ENCODE peak calls at places on chromosome 20, in six cellular contexts. One of them, this sample, is unnamed. For H4K20me1, the result is how much of the 10 kb centered on the place peaks cover.

GRCh38 chr20:59938696-59939051 is 1.4 kb downstream of the PPP1R3D start:
- DNase-seq in HCT116: no peak
- DNase-seq in GM23338: no peak
- DNase-seq in H1: no peak
- DNase-seq in HepG2: no peak
- DNase-seq in GM12878: no peak
- DNase-seq in this sample: no peak

GRCh38 chr20:64077876-64078551 is 1.3 kb downstream of the RGS19 start:
- DNase-seq in HCT116: no peak
- DNase-seq in GM23338: peak
- DNase-seq in H1: no peak
- DNase-seq in HepG2: no peak
- DNase-seq in GM12878: no peak
- DNase-seq in this sample: no peak

GRCh38 chr20:50467618-50468373 is 42.4 kb upstream of the PTPN1 start:
- DNase-seq in HCT116: peak
- DNase-seq in GM23338: peak
- DNase-seq in H1: no peak
- DNase-seq in HepG2: peak
- DNase-seq in GM12878: no peak
- DNase-seq in this sample: peak

GRCh38 chr20:23668477-23668951 is 20.3 kb downstream of the CST4 start:
- DNase-seq in HCT116: peak
- DNase-seq in GM23338: peak
- DNase-seq in H1: peak
- DNase-seq in HepG2: peak
- DNase-seq in GM12878: no peak
- DNase-seq in this sample: peak

GRCh38 chr20:40930561-40930960 is 98.1 kb upstream of the TOP1 start:
- DNase-seq in HCT116: no peak
- DNase-seq in GM23338: no peak
- DNase-seq in H1: no peak
- DNase-seq in HepG2: no peak
- DNase-seq in GM12878: no peak
- DNase-seq in this sample: no peak

GRCh38 chr20:3661836-3662665 is 1.1 kb downstream of the GFRA4 start:
- DNase-seq in HCT116: no peak
- DNase-seq in GM23338: no peak
- DNase-seq in H1: no peak
- DNase-seq in HepG2: no peak
- DNase-seq in GM12878: no peak
- DNase-seq in this sample: no peak

GRCh38 chr20:2849529-2849928 is 9.0 kb downstream of the VPS16 start:
- DNase-seq in HCT116: no peak
- DNase-seq in GM23338: no peak
- DNase-seq in H1: no peak
- DNase-seq in HepG2: no peak
- DNase-seq in GM12878: no peak
- DNase-seq in this sample: no peak

GRCh38 chr20:53957421-53958172 is 112.8 kb downstream of the BCAS1 start:
- DNase-seq in HCT116: no peak
- DNase-seq in GM23338: peak
- DNase-seq in H1: no peak
- DNase-seq in HepG2: no peak
- DNase-seq in GM12878: no peak
- DNase-seq in this sample: peak

GRCh38 chr20:17822540-17823155 is 122.9 kb downstream of the BANF2 start:
- DNase-seq in HCT116: no peak
- DNase-seq in GM23338: no peak
- DNase-seq in H1: no peak
- DNase-seq in HepG2: no peak
- DNase-seq in GM12878: no peak
- DNase-seq in this sample: no peak

GRCh38 chr20:37407573-37408002 is 61.6 kb downstream of the SRC start:
- DNase-seq in HCT116: no peak
- DNase-seq in GM23338: no peak
- DNase-seq in H1: no peak
- DNase-seq in HepG2: peak
- DNase-seq in GM12878: no peak
- DNase-seq in this sample: no peak

GRCh38 chr20:47133809-47134456 is 222.6 kb downstream of the ZMYND8 start:
- DNase-seq in HCT116: no peak
- DNase-seq in GM23338: no peak
- DNase-seq in H1: no peak
- DNase-seq in HepG2: no peak
- DNase-seq in GM12878: no peak
- DNase-seq in this sample: no peak

GRCh38 chr20:23156842-23157423 is 70.8 kb upstream of the CD93 start:
- DNase-seq in HCT116: no peak
- DNase-seq in GM23338: no peak
- DNase-seq in H1: peak
- DNase-seq in HepG2: no peak
- DNase-seq in GM12878: no peak
- DNase-seq in this sample: no peak

GRCh38 chr20:37552415-37552814 is 24.7 kb upstream of the BLCAP start:
- DNase-seq in HCT116: no peak
- DNase-seq in GM23338: no peak
- DNase-seq in H1: no peak
- DNase-seq in HepG2: no peak
- DNase-seq in GM12878: no peak
- DNase-seq in this sample: no peak

GRCh38 chr20:57658447-57659130 is 38.4 kb upstream of the ZBP1 start:
- DNase-seq in HCT116: no peak
- DNase-seq in GM23338: no peak
- DNase-seq in H1: no peak
- DNase-seq in HepG2: no peak
- DNase-seq in GM12878: no peak
- DNase-seq in this sample: no peak

GRCh38 chr20:21286775-21287174 is 16.4 kb upstream of the XRN2 start:
- DNase-seq in HCT116: no peak
- DNase-seq in GM23338: no peak
- DNase-seq in H1: no peak
- DNase-seq in HepG2: peak
- DNase-seq in GM12878: no peak
- DNase-seq in this sample: peak

GRCh38 chr20:47821481-47822100 is 36.3 kb upstream of the SULF2 start:
- DNase-seq in HCT116: peak
- DNase-seq in GM23338: no peak
- DNase-seq in H1: no peak
- DNase-seq in HepG2: no peak
- DNase-seq in GM12878: no peak
- DNase-seq in this sample: no peak

GRCh38 chr20:956330-956951 is 40.3 kb upstream of the ANGPT4 start:
- DNase-seq in HCT116: peak
- DNase-seq in GM23338: peak
- DNase-seq in H1: peak
- DNase-seq in HepG2: peak
- DNase-seq in GM12878: peak
- DNase-seq in this sample: peak

GRCh38 chr20:4548552-4548951 is 173.2 kb upstream of the PRND start:
- DNase-seq in HCT116: no peak
- DNase-seq in GM23338: no peak
- DNase-seq in H1: no peak
- DNase-seq in HepG2: no peak
- DNase-seq in GM12878: no peak
- DNase-seq in this sample: no peak

GRCh38 chr20:23304616-23305015 is 46.0 kb upstream of the NXT1 start:
- DNase-seq in HCT116: no peak
- DNase-seq in GM23338: no peak
- DNase-seq in H1: no peak
- DNase-seq in HepG2: no peak
- DNase-seq in GM12878: no peak
- DNase-seq in this sample: no peak

GRCh38 chr20:47004179-47004578 is 109.5 kb downstream of the EYA2 start:
- DNase-seq in HCT116: no peak
- DNase-seq in GM23338: no peak
- DNase-seq in H1: no peak
- DNase-seq in HepG2: no peak
- DNase-seq in GM12878: no peak
- DNase-seq in this sample: no peak

GRCh38 chr20:46400828-46401477 is 5.5 kb downstream of the ELMO2 start:
- DNase-seq in HCT116: no peak
- DNase-seq in GM23338: peak
- DNase-seq in H1: no peak
- DNase-seq in HepG2: no peak
- DNase-seq in GM12878: no peak
- DNase-seq in this sample: peak

DNA sequence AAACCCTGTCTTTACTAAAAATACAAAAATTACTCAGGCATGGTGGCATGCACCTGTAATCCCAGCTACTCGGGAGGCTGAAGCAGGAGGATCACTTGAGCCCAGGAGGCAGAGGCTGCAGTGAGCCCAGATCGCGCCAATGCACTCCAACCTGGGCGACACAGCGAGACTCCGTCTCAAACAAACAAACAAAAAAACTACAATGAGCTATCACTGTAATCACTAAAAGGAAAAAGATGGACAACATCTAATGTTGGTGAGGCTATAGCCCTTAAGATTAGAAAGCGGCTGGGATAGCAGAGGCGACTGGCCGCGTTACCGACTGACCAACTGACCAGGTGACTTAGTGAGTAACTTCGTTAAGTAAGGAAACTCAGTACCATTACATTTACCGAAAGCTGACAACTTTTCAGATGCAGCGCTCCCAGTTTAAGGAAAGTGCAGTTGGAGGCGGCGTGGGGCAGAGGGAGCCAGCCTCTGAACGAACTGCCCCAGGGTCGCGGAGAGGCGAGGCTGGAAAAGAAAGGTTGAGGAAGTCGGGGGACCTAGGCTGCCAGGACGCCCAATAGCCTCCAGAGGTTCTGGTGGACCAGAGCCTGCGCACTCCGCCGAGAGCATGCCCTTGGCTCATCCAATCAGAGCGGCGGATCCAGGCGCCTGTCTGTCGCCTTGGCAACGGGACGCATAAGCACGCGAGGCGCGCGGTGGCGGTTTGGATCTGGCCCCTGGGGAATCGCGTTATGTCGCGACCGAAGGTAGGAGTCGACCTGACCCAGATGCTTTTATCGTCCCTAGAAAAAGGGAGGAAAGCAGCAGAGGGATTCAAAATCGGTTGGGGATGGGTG is 8.9 kb downstream of the TTLL9 start:
- DNase-seq in HCT116: peak
- DNase-seq in GM23338: peak
- DNase-seq in H1: peak
- DNase-seq in HepG2: peak
- DNase-seq in GM12878: peak
- DNase-seq in this sample: peak
- TF ChIP-seq POLR2AphosphoS5 in HCT116: peak
- TF ChIP-seq POLR2AphosphoS5 in GM23338: peak
- TF ChIP-seq POLR2AphosphoS5 in H1: no peak
- TF ChIP-seq POLR2AphosphoS5 in HepG2: peak
- TF ChIP-seq POLR2AphosphoS5 in GM12878: no peak
- TF ChIP-seq POLR2AphosphoS5 in this sample: no peak

DNA sequence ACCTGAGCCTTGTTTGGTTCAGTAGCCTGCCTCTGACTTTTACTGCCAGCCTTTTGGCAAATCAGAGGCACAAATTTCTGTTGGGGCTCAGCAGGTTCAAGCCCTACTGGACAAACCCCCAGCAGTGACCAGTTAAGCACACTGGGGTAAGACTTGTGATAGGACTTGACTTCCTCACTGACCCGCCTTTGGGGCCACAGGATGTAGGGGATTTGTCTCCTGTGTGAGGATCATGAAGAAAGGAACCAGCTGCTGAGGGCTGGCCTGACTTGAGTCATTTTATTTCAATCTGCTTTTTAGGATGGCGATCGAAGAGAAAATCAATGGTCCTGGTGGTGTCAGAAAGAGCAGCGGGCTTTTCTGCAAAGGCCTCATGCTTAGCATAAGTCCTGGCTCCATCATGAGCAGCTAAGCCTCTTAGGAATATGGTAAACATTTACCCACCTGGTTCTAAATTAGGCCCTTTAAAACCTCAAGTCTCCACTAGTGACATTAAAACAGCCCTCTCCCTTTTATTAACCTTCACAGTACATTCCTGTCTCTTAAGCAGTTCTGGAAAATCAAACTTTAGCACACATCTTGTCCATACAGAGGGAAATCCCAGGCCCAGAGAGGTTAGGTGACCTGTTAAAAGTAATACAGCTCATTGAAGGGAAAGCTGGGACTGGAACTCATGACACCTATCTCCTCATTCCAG is 16.6 kb downstream of the CHMP4B start:
- DNase-seq in HCT116: no peak
- DNase-seq in GM23338: no peak
- DNase-seq in H1: no peak
- DNase-seq in HepG2: no peak
- DNase-seq in GM12878: no peak
- DNase-seq in this sample: no peak
- H4K20me1 ChIP-seq in HCT116: under half
- H4K20me1 ChIP-seq in GM23338: half or more
- H4K20me1 ChIP-seq in H1: under half
- H4K20me1 ChIP-seq in HepG2: under half
- H4K20me1 ChIP-seq in GM12878: under half
- H4K20me1 ChIP-seq in this sample: under half

DNA sequence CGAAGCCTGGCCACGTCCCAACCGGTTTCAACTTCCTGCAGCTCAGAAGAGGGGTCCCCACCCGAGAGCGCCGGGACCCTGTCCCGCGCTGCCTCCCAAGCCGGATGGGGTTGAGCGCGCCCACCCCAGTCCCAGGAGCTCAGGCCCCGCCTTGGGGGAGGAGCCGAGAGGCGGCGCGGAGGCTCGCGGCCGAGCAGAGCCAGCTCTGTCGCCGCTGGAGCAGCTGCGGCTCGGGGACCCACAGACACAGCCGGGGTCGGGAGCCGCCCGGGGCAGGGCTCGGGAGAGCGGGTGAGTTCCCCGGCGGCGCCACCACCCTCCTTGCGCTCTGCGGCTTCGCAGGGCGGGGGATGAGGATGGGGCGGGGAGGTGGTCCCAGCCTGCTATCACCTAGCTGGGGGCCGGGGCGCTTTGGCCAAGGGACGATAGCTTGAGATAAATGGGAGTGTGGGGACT is at the start of gene PPP1R16B:
- DNase-seq in HCT116: no peak
- DNase-seq in GM23338: peak
- DNase-seq in H1: peak
- DNase-seq in HepG2: no peak
- DNase-seq in GM12878: no peak
- DNase-seq in this sample: peak
- TF ChIP-seq POLR2AphosphoS5 in HCT116: no peak
- TF ChIP-seq POLR2AphosphoS5 in GM23338: peak
- TF ChIP-seq POLR2AphosphoS5 in H1: no peak
- TF ChIP-seq POLR2AphosphoS5 in HepG2: no peak
- TF ChIP-seq POLR2AphosphoS5 in GM12878: peak
- TF ChIP-seq POLR2AphosphoS5 in this sample: peak

GRCh38 chr20:14622796-14623195 is 285.4 kb upstream of the FLRT3 start:
- DNase-seq in HCT116: peak
- DNase-seq in GM23338: peak
- DNase-seq in H1: no peak
- DNase-seq in HepG2: peak
- DNase-seq in GM12878: no peak
- DNase-seq in this sample: no peak

GRCh38 chr20:14619411-14619810 is 282.0 kb upstream of the FLRT3 start:
- DNase-seq in HCT116: no peak
- DNase-seq in GM23338: no peak
- DNase-seq in H1: no peak
- DNase-seq in HepG2: no peak
- DNase-seq in GM12878: no peak
- DNase-seq in this sample: no peak

GRCh38 chr20:14612389-14612788 is 275.0 kb upstream of the FLRT3 start:
- DNase-seq in HCT116: no peak
- DNase-seq in GM23338: no peak
- DNase-seq in H1: no peak
- DNase-seq in HepG2: no peak
- DNase-seq in GM12878: no peak
- DNase-seq in this sample: no peak

GRCh38 chr20:14616003-14616402 is 278.6 kb upstream of the FLRT3 start:
- DNase-seq in HCT116: no peak
- DNase-seq in GM23338: no peak
- DNase-seq in H1: no peak
- DNase-seq in HepG2: no peak
- DNase-seq in GM12878: no peak
- DNase-seq in this sample: no peak

GRCh38 chr20:14617123-14617522 is 279.7 kb upstream of the FLRT3 start:
- DNase-seq in HCT116: no peak
- DNase-seq in GM23338: no peak
- DNase-seq in H1: no peak
- DNase-seq in HepG2: no peak
- DNase-seq in GM12878: no peak
- DNase-seq in this sample: no peak
- H4K20me1 ChIP-seq in HCT116: under half
- H4K20me1 ChIP-seq in GM23338: under half
- H4K20me1 ChIP-seq in H1: under half
- H4K20me1 ChIP-seq in HepG2: under half
- H4K20me1 ChIP-seq in GM12878: under half
- H4K20me1 ChIP-seq in this sample: under half

This sample was measured in endothelial cell of umbilical vein.